ENCODE peak calls at places on chromosomes 13 and 19, in seven cellular contexts. T is psoas muscle, C is tibial artery, Q is neural progenitor cell, H is transverse colon, G is prostate gland, L is A549. A is an unnamed sample. For H3K4me1, the result is how much of the 10 kb centered on the place peaks cover.

GRCh38 chr13:112790735-112791641 is 101.2 kb downstream of the ATP11A start:
- DNase-seq in G (no peak), L (no peak), C (no peak), Q (no peak), H (no peak), T (no peak), A (no peak)

GRCh38 chr19:1910169-1910568 is 5.0 kb downstream of the ADAT3 start:
- DNase-seq in T (no peak), Q (no peak), L (no peak), G (no peak), C (no peak), H (no peak), A (no peak)

GRCh38 chr13:109500146-109500773 is 286.1 kb downstream of the IRS2 start:
- DNase-seq in L (peak), G (no peak), H (no peak), Q (peak), C (no peak), T (no peak), A (no peak)

GRCh38 chr13:111554539-111555267 is 234.3 kb downstream of the TEX29 start:
- DNase-seq in H (no peak), C (no peak), G (no peak), L (no peak), Q (no peak), T (no peak), A (no peak)

GRCh38 chr13:114099191-114099590 is 33.2 kb downstream of the RASA3 start:
- DNase-seq in H (peak), L (peak), Q (peak), T (peak), G (peak), C (peak), A (no peak)

GRCh38 chr19:2652504-2653099 is 49.9 kb downstream of the GNG7 start:
- DNase-seq in T (no peak), G (no peak), Q (no peak), L (no peak), C (no peak), H (no peak), A (no peak)

GRCh38 chr19:16849168-16849567 is 20.0 kb downstream of the SIN3B start:
- DNase-seq in C (no peak), G (no peak), L (no peak), Q (no peak), H (peak), T (no peak), A (no peak)

GRCh38 chr19:38351865-38352395 is 16.3 kb downstream of the CATSPERG start:
- DNase-seq in G (no peak), T (no peak), Q (no peak), L (no peak), C (no peak), H (no peak), A (no peak)

GRCh38 chr13:72004975-72005374 is 138.0 kb upstream of the DACH1 start:
- DNase-seq in L (no peak), C (no peak), T (no peak), G (no peak), H (no peak), Q (peak), A (no peak)

GRCh38 chr13:99144306-99144705 is 56.3 kb upstream of the UBAC2 start:
- DNase-seq in G (no peak), C (no peak), Q (no peak), H (no peak), L (no peak), T (no peak), A (no peak)

GRCh38 chr13:107450931-107451330 is 764.4 kb downstream of the LIG4 start:
- DNase-seq in H (no peak), L (no peak), Q (no peak), T (no peak), G (no peak), C (peak), A (no peak)

GRCh38 chr19:18814063-18814462 is 17.7 kb upstream of the UPF1 start:
- DNase-seq in H (no peak), L (no peak), C (peak), Q (no peak), T (no peak), G (no peak), A (no peak)

GRCh38 chr13:90395846-90396245 is 951.6 kb upstream of the MIR17HG start:
- DNase-seq in Q (no peak), G (no peak), L (no peak), T (no peak), H (no peak), C (no peak), A (no peak)

GRCh38 chr19:2969104-2969504 is 8.3 kb upstream of the TLE6 start:
- DNase-seq in Q (no peak), H (peak), T (peak), G (peak), L (no peak), C (no peak), A (no peak)

GRCh38 chr19:9751449-9751848 is 17.1 kb downstream of the ZNF846 start:
- DNase-seq in H (no peak), G (no peak), T (no peak), L (no peak), C (no peak), Q (no peak), A (no peak)

GRCh38 chr13:109101550-109102144 is 472.2 kb downstream of the MYO16 start:
- DNase-seq in H (no peak), C (no peak), Q (no peak), G (no peak), L (no peak), T (no peak), A (no peak)

GRCh38 chr19:56097306-56097705 is 23.8 kb downstream of the ZNF787 start:
- DNase-seq in T (no peak), Q (no peak), C (no peak), L (no peak), H (no peak), G (peak), A (no peak)

GRCh38 chr13:112065521-112065866 is 1.5 kb upstream of the SOX1 start:
- DNase-seq in G (no peak), T (no peak), H (no peak), C (no peak), L (no peak), Q (no peak), A (no peak)

GRCh38 chr19:1250374-1251232 is 2.2 kb downstream of the MIDN start:
- DNase-seq in Q (peak), L (no peak), C (no peak), G (peak), T (peak), H (peak), A (no peak)

GRCh38 chr13:98563071-98563470 is 13.8 kb downstream of the STK24 start:
- DNase-seq in L (no peak), H (no peak), C (no peak), G (no peak), Q (no peak), T (no peak), A (no peak)

GRCh38 chr19:13043285-13043684 is 48.0 kb downstream of the NFIX start:
- DNase-seq in H (no peak), L (no peak), G (no peak), Q (no peak), T (peak), C (no peak), A (no peak)

GRCh38 chr13:98556968-98557591 is 19.8 kb downstream of the STK24 start:
- DNase-seq in G (no peak), L (no peak), H (no peak), Q (no peak), C (no peak), T (no peak), A (no peak)

GRCh38 chr19:39405930-39406655 is 554 bp upstream of the ZFP36 start:
- DNase-seq in Q (no peak), L (no peak), H (peak), G (peak), C (peak), T (no peak), A (peak)

GRCh38 chr13:82713681-82714405 is 1168.4 kb downstream of the SLITRK1 start:
- DNase-seq in T (no peak), L (no peak), G (no peak), C (no peak), H (no peak), Q (no peak), A (no peak)

GRCh38 chr13:27442071-27442647 is 8.2 kb downstream of the MTIF3 start:
- DNase-seq in Q (no peak), H (peak), T (no peak), C (no peak), G (no peak), L (no peak), A (no peak)

GRCh38 chr13:37747071-37747612 is 122.4 kb downstream of the TRPC4 start:
- DNase-seq in Q (no peak), G (no peak), C (no peak), H (no peak), L (no peak), T (no peak), A (peak)

GRCh38 chr13:40161008-40161694 is 505.3 kb downstream of the FOXO1 start:
- DNase-seq in G (no peak), T (no peak), C (no peak), L (no peak), H (no peak), Q (no peak), A (no peak)

GRCh38 chr19:4556574-4557185 is 2.8 kb downstream of the SEMA6B start:
- DNase-seq in G (no peak), L (peak), Q (peak), T (peak), C (no peak), H (peak), A (no peak)

GRCh38 chr13:26503826-26504594 is 53.5 kb upstream of the WASF3 start:
- DNase-seq in G (no peak), L (no peak), H (no peak), Q (no peak), C (no peak), T (no peak), A (no peak)

GRCh38 chr13:58547419-58547818 is 915.9 kb downstream of the PCDH17 start:
- DNase-seq in Q (no peak), T (no peak), L (no peak), G (no peak), H (no peak), C (no peak), A (no peak)

DNA sequence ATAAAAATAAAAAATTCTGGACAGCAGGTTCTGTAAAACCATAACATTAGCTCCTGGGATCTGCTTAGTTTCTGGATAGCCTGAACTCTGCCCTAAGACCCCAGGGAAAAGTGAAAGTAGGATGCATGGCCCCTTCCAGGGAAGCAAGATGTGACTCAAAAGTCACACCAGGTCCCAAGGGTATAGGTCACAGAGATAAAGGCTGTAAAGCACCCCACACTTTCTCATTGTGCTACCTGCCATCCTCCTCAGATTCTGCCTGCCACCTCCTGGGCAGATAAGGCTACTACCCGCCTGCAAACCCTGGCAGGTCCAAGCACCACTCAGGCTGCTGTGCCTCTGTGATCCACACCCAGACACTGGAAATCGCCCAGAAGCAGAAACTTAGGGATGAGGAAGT is 20.6 kb downstream of the FFAR2 start:
- DNase-seq in L (peak), H (peak), C (no peak), Q (peak), T (no peak), G (peak), A (no peak)
- TF ChIP-seq CTCF in L (peak), H (peak), C (peak), Q (peak), T (peak), G (peak), A (peak)

GRCh38 chr13:23552171-23552570 is 18.0 kb upstream of the TNFRSF19 start:
- DNase-seq in C (no peak), T (no peak), L (no peak), Q (no peak), G (no peak), H (no peak), A (no peak)
- H3K4me1 ChIP-seq in C (under half), T (under half), L (under half), Q (under half), G (under half), H (under half), A (under half)

DNA sequence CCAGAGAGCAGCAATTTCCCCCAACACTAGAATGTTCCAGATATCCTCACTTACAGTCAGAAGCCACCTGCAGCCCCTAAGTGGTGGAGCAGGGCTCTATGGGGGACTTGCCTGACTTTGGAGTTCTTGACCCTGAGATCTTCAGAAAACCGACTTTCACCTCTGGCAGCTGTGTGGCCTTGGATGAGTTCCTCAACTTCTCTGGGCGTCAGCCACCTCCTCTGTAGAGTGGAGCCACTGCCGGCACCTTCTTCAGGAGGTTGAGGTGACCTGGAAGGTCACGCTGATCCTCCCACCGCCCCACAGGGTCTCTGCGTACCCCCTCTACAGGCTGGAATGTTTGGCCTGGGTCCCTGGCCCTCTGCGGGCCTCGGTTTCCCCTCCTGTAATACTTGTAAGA is 7.1 kb upstream of the FUT5 start:
- DNase-seq in G (no peak), T (no peak), Q (no peak), C (no peak), L (no peak), H (no peak), A (no peak)
- H3K27ac ChIP-seq in G (no peak), T (no peak), Q (peak), C (no peak), L (no peak), H (no peak), A (no peak)

DNA sequence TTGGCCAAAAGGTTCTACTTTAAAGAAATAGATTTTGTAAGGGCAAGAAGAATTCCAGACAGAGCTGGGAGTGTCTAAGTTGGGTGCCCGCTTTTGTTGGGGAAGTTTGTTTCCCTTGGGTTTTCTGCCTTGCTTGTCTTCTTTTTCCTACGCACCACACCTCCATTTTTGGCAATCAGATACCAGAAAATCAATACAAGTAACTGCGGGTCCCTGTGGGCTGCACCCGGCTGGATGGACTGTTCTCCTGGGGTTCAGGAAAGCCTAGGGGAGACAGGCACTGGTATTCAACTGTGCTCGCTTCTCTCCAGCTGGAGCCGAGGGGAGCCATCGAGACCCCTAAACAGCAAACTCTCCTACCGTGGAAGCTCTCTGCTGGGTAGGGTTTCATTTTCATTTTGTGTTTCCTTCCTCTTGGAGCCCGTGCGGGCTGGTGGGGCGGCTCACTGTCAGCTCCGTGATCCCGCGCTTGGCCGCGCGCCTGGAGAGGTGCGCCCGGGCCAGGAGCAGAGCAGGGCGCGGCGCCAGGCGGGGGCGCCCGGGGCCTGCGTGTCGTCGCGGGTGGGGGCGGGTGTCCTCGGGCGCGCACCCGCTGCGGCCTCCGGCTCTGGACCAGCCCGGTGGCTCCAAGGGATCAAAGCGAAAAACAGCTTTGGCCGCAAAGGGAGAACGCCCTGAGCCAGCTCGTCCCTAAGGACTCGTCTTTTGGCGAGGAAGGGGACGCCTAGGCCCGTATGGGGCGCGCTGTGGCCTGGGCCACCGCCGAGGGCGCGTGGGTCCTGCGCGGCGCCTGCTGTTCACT is 347.2 kb downstream of the ZNF536 start:
- DNase-seq in L (no peak), C (no peak), H (peak), Q (peak), T (peak), G (peak), A (peak)
- TF ChIP-seq CTCF in L (peak), C (no peak), H (no peak), Q (peak), T (no peak), G (no peak), A (peak)

GRCh38 chr13:60397693-60398437 is 845 bp downstream of the TDRD3 start:
- DNase-seq in Q (peak), C (peak), H (peak), G (peak), L (peak), T (peak), A (peak)
- H3K4me1 ChIP-seq in Q (under half), C (under half), H (under half), G (under half), L (under half), T (under half), A (under half)

A was measured in foreskin keratinocyte.